ENCODE peak calls at places on chromosome 2, in seven cellular contexts. G, K, X, O, A, H and S are unnamed samples.

GRCh38 chr2:154238252-154238651 is 366.5 kb downstream of the GALNT13 start:
- DNase-seq in G (no peak), K (no peak), X (no peak), O (no peak), A (no peak), H (peak; percentile 14), S (no peak)

GRCh38 chr2:36329746-36330145 is 25.8 kb upstream of the CRIM1 start:
- DNase-seq in G (no peak), K (peak; percentile 80), X (peak; percentile 52), O (no peak), A (peak; percentile 60), H (no peak), S (no peak)

GRCh38 chr2:232473467-232473890 is 14.2 kb downstream of the ECEL1 start:
- DNase-seq in G (no peak), K (no peak), X (no peak), O (no peak), A (no peak), H (peak; percentile 70), S (no peak)

GRCh38 chr2:204776781-204777559 is 231.7 kb downstream of the PARD3B start:
- DNase-seq in G (no peak), K (peak; percentile 75), X (no peak), O (no peak), A (no peak), H (no peak), S (no peak)

GRCh38 chr2:20291106-20291564 is 59.5 kb downstream of the PUM2 start:
- DNase-seq in G (peak; percentile 43), K (peak; percentile 82), X (peak; percentile 93), O (no peak), A (peak; percentile 89), H (peak; percentile 79), S (peak; percentile 60)

GRCh38 chr2:26735096-26735495 is 29.0 kb upstream of the SLC35F6 start:
- DNase-seq in G (no peak), K (peak; percentile 96), X (no peak), O (no peak), A (no peak), H (peak; percentile 80), S (no peak)

GRCh38 chr2:128404709-128405466 is 86.2 kb upstream of the HS6ST1 start:
- DNase-seq in G (no peak), K (no peak), X (no peak), O (no peak), A (no peak), H (peak; percentile 14), S (no peak)

GRCh38 chr2:84395819-84396218 is 63.3 kb downstream of the SUCLG1 start:
- DNase-seq in G (no peak), K (peak; percentile 82), X (no peak), O (no peak), A (no peak), H (no peak), S (no peak)

GRCh38 chr2:159942149-159942548 is 120.3 kb downstream of the PLA2R1 start:
- DNase-seq in G (no peak), K (no peak), X (no peak), O (no peak), A (no peak), H (no peak), S (no peak)

GRCh38 chr2:185780890-185781289 is 42.3 kb downstream of the FSIP2 start:
- DNase-seq in G (no peak), K (no peak), X (no peak), O (no peak), A (no peak), H (no peak), S (no peak)

GRCh38 chr2:120391905-120392665 is 46.1 kb downstream of the INHBB start:
- DNase-seq in G (no peak), K (no peak), X (no peak), O (no peak), A (no peak), H (no peak), S (no peak)

GRCh38 chr2:121992700-121993099 is 237.2 kb downstream of the TSN start:
- DNase-seq in G (peak; percentile 25), K (no peak), X (no peak), O (no peak), A (no peak), H (no peak), S (no peak)

DNA sequence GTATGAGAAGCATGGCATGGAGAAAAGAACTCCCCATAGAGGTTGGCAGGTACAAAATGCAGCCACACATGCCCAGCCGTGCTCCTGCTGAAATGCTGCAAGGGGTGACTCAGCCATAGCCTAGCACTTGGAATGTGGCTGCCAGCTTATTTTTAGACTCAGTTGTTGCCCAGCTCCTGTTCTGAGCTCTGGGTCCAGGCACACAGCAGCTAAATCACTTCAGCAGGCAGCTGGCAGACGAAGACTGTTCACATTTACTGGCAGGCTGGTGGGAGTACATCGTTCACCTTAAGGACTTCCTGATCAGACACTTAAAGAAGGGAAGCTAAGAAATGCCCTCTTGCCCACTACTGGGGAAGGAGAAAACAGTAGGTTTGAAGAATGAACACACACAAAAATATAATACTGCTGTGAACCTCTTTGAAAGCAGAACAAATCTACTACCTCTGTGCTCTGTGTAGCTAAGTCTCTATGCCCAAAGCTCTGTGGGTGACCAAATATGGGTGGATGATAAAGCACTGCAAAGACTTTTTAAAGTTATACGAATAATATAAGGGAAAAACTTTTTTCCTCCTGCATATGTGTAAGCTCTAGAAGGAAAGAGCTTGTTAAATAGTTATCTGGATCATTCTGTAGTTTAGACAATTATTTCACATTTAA is 146.1 kb downstream of the LNPK start:
- DNase-seq in G (no peak), K (peak; percentile 45), X (no peak), O (no peak), A (no peak), H (no peak), S (no peak)
- TF ChIP-seq RAD21 in G (no peak), K (no peak), X (no peak), O (no peak), A (no peak), H (no peak), S (no peak)

GRCh38 chr2:71451695-71452094 is 1.7 kb upstream of the DYSF start:
- DNase-seq in G (no peak), K (no peak), X (no peak), O (no peak), A (no peak), H (no peak), S (no peak)

GRCh38 chr2:71452565-71452964 is 796 bp upstream of the DYSF start:
- DNase-seq in G (no peak), K (peak; percentile 38), X (peak; percentile 40), O (no peak), A (no peak), H (no peak), S (peak; percentile 85)

GRCh38 chr2:71454221-71455010 is 1.1 kb downstream of the DYSF start:
- DNase-seq in G (no peak), K (no peak), X (no peak), O (no peak), A (no peak), H (no peak), S (peak; percentile 60)

GRCh38 chr2:71455011-71455740 is 1.8 kb downstream of the DYSF start:
- DNase-seq in G (no peak), K (no peak), X (no peak), O (no peak), A (no peak), H (no peak), S (no peak)

GRCh38 chr2:71453404-71454220 is at the start of gene DYSF:
- DNase-seq in G (peak; percentile 47), K (peak; percentile 17), X (no peak), O (no peak), A (no peak), H (peak; percentile 59), S (peak; percentile 90)
- TF ChIP-seq RFX5 in G (no peak), K (no peak), X (no peak), O (no peak), A (no peak), H (no peak), S (no peak)

DNA sequence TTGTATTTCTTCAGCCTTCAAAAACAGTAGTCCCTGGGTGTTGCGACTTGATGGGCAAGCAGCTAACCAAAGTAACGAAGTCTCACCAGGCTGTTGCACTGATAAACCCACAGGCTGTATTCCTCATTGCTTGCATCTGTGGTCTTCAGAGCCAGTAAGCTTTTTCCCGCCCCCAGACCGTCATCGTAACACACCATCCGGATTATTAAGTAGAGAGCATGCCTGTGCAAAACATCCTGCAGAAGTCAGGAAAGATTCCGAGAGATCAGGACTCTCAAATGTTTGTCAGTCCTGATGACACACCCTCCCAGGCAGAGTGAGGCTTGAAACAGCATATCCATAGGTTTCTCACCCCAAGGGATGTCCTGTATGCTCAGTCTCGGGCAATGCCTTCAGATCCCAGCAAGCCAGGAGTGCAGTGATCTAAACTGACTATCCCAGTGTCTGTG is 15.9 kb downstream of the ITGB1BP1 start:
- DNase-seq in G (no peak), K (peak; percentile 47), X (no peak), O (no peak), A (no peak), H (no peak), S (no peak)
- TF ChIP-seq RAD21 in G (no peak), K (no peak), X (no peak), O (no peak), A (no peak), H (no peak), S (no peak)

GRCh38 chr2:38095655-38095995 is 19.7 kb upstream of the CYP1B1 start:
- DNase-seq in G (no peak), K (no peak), X (no peak), O (no peak), A (no peak), H (no peak), S (no peak)
- TF ChIP-seq RFX5 in G (no peak), K (no peak), X (no peak), O (no peak), A (no peak), H (no peak), S (no peak)

GRCh38 chr2:6915399-6915798 is 1.8 kb upstream of the RNF144A start:
- DNase-seq in G (no peak), K (no peak), X (no peak), O (no peak), A (peak; percentile 75), H (no peak), S (no peak)

GRCh38 chr2:6916224-6916623 is 988 bp upstream of the RNF144A start:
- DNase-seq in G (no peak), K (no peak), X (no peak), O (no peak), A (no peak), H (no peak), S (no peak)

GRCh38 chr2:6917761-6918421 is 679 bp downstream of the RNF144A start:
- DNase-seq in G (no peak), K (no peak), X (peak; percentile 26), O (no peak), A (no peak), H (no peak), S (no peak)

GRCh38 chr2:6916736-6917070 is 509 bp upstream of the RNF144A start:
- DNase-seq in G (no peak), K (no peak), X (peak; percentile 17), O (no peak), A (no peak), H (no peak), S (no peak)

DNA sequence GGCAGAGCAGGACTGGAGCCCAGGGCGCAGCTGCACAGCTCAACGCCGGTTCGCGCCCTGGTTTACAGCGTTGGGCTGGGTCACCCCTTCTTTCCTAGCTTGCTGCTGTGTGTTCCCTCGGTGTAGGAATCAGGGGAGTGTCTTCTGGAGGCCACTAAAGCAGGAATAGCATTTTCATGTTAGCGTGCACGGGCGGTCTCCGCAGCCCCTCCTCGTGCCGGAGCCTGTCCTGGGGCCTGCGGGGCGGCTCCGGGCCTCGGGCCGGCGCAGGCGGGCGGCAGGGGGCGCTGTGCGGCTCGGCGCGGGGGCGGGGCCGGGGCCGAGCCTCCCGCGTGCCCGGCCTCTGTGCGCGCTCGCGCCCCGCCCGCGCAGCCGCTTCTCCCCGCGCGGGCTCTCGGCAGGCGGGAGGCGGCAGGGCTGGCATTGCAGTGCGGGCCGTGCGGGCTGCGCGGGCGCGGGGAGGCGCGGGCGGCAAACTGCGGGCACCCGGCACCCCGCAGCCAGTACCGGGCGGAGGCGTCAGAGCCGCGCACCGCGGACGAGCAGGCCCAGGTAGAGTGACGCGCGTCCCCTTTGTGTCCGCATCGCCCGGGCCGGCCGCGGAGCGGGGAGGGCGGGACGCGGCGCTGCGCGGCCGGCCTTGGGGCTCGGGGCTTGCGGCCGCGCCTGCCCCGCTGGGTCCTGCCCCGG is at the start of gene RNF144A:
- DNase-seq in G (no peak), K (peak; percentile 12), X (peak; percentile 80), O (no peak), A (no peak), H (peak; percentile 99), S (peak; percentile 93)
- TF ChIP-seq RAD21 in G (no peak), K (no peak), X (no peak), O (peak; percentile 25), A (peak; percentile 50), H (no peak), S (no peak)